ENCODE peak calls at places on chromosomes 7 and 10, in eight cellular contexts. F, N, A, S, C, O, L and M are unnamed samples.

GRCh38 chr7:112938895-112939588 is 147.6 kb downstream of the GPR85 start:
- DNase-seq in F (peak; percentile 42), N (peak; percentile 44), A (peak; percentile 86), S (no peak), C (peak; percentile 36), O (peak; percentile 24), L (peak; percentile 45), M (no peak)

GRCh38 chr7:11026452-11027359 is 53.0 kb downstream of the PHF14 start:
- DNase-seq in F (no peak), N (peak; percentile 13), A (no peak), S (no peak), C (no peak), O (no peak), L (no peak), M (peak; percentile 4)

GRCh38 chr10:108597031-108597430 is 1326.3 kb downstream of the XPNPEP1 start:
- DNase-seq in F (no peak), N (peak; percentile 2), A (no peak), S (no peak), C (no peak), O (no peak), L (peak; percentile 62), M (no peak)

GRCh38 chr10:115239761-115240160 is 146.6 kb downstream of the ATRNL1 start:
- DNase-seq in F (no peak), N (no peak), A (no peak), S (no peak), C (no peak), O (no peak), L (no peak), M (no peak)

GRCh38 chr10:75350791-75351190 is 50.8 kb downstream of the ZNF503 start:
- DNase-seq in F (no peak), N (peak; percentile 47), A (no peak), S (peak; percentile 34), C (no peak), O (peak; percentile 34), L (peak; percentile 65), M (no peak)

GRCh38 chr7:26653430-26653911 is 210.9 kb downstream of the SKAP2 start:
- DNase-seq in F (peak; percentile 37), N (peak; percentile 4), A (no peak), S (no peak), C (no peak), O (no peak), L (peak; percentile 20), M (no peak)

GRCh38 chr10:68550747-68551411 is 9.3 kb upstream of the TET1 start:
- DNase-seq in F (peak; percentile 60), N (peak; percentile 88), A (peak; percentile 87), S (peak; percentile 55), C (peak; percentile 75), O (peak; percentile 72), L (peak; percentile 93), M (peak; percentile 65)

GRCh38 chr10:44659350-44659749 is 251.8 kb upstream of the TMEM72 start:
- DNase-seq in F (no peak), N (peak; percentile 65), A (no peak), S (no peak), C (no peak), O (no peak), L (no peak), M (no peak)

GRCh38 chr10:110137142-110137545 is 70.3 kb upstream of the MXI1 start:
- DNase-seq in F (no peak), N (peak; percentile 83), A (peak; percentile 70), S (peak; percentile 48), C (peak; percentile 57), O (peak; percentile 67), L (peak; percentile 90), M (peak; percentile 49)

GRCh38 chr10:76010703-76011102 is 579.3 kb downstream of the LRMDA start:
- DNase-seq in F (no peak), N (no peak), A (peak; percentile 56), S (no peak), C (no peak), O (no peak), L (no peak), M (no peak)

GRCh38 chr7:12269100-12269895 is 58.2 kb downstream of the TMEM106B start:
- DNase-seq in F (no peak), N (no peak), A (no peak), S (no peak), C (no peak), O (no peak), L (no peak), M (no peak)

DNA sequence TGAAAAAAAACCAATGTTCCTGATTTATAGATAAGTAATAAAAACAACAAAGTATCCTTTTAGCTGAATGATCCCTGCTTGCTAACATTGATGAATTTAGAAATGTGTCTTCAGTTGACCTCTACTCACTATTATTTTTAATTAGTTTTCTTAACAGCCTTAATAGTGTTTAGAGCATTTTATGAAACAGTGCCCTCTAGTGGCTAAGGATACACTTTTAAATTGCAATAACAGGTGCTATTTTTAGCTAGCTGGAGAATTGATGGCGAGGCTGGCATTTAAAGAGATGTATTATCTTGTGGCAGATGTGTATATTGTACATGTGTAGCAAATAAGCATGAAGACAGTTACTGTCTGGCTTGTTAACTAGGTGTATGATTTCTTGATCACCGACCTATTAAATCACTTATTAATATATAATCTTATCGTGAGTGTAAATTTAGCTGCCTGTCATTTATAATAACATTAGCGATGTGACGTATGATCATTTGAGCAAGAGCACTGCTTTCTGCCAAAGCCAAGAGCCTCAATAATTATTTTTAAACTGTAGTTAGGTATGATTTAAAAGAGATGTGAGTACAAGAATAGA is 451.9 kb downstream of the DPP6 start:
- DNase-seq in F (no peak), N (peak; percentile 32), A (peak; percentile 73), S (no peak), C (peak; percentile 23), O (peak; percentile 2), L (peak; percentile 49), M (no peak)
- TF ChIP-seq CTCF in F (peak; percentile 57), N (peak; percentile 36), A (peak; percentile 83), S (peak; percentile 46), C (peak; percentile 52), O (peak; percentile 40), L (peak; percentile 47), M (peak; percentile 20)

DNA sequence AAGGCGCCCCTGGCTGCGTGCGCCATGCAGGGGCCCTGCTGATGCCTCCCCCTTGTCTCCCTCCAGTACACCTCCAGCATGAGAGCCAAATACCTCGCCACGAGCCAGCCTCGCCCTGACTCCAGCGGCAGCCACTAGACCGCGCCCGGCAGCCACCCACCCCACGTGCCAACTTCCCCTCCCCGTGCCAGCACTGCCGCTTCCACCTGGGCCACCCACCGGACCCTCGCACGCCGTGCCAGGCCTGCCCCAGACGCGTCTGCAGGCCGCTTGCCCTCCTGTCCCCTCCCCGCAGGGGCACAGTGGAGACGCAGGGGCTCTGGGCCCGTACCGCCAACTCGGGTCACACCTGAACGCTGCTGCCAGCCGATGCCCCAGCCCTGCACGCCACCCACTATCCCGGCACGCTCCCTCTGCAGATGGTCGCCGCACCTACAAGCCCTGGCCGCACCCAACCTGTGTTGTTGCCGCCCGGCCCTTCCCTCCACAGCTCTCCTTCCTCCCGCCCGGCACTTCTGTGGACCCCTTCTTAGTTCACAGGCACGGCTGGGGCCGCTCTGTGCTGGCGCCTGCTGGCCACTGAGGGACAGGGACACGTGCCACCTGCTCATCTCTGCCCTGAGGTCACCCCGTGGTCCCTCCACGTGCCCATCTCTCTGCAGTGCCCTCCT is 26.3 kb upstream of the AMZ1 start:
- DNase-seq in F (no peak), N (no peak), A (no peak), S (no peak), C (no peak), O (no peak), L (no peak), M (no peak)
- TF ChIP-seq CTCF in F (no peak), N (no peak), A (peak; percentile 32), S (peak; percentile 27), C (no peak), O (peak; percentile 42), L (peak; percentile 15), M (no peak)

DNA sequence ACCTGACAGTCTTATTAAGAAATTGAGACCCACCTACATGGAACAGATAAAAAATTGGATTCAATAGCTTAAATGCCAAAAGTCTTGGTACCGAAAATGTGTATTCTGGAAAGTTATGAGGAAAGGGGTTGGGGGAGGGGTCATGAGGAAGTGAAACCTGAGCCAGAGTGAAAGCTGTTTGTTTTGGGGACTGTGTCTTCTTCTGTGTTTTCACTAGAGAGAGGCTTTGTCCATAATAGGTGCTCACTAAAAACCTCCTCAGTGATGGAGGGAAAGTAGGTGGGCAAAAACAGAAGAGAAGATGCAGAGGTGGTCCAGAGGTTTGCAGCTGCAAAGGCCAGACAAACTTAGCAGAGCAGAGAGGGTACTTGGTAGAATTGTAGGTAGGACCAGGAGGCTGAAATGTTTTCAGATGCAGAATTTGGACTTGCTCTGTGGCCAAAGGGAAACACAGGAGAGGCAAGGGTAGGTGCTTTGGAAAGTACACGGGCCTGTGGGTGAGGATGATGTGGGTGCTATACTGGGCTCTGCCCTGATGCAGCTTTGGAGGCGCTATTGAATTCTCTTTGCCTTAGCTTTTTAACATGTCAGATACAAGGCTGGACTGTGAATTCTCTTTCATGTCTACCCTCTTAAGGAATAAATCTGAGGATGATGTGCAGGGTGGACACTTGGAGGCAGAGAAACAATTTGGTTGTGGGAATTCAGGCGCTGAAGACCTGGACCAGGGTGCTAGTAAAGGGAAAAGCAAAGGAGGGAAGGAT is 254.6 kb downstream of the PTEN start:
- DNase-seq in F (no peak), N (no peak), A (peak; percentile 21), S (no peak), C (no peak), O (no peak), L (peak; percentile 34), M (no peak)
- TF ChIP-seq CTCF in F (no peak), N (no peak), A (peak; percentile 41), S (no peak), C (peak; percentile 33), O (peak; percentile 48), L (peak; percentile 46), M (no peak)

GRCh38 chr10:74243067-74243466 is 92.0 kb downstream of the ADK start:
- DNase-seq in F (no peak), N (no peak), A (no peak), S (no peak), C (no peak), O (no peak), L (no peak), M (no peak)

GRCh38 chr10:74249865-74250264 is 98.8 kb downstream of the ADK start:
- DNase-seq in F (no peak), N (peak; percentile 50), A (no peak), S (no peak), C (no peak), O (no peak), L (peak; percentile 48), M (no peak)

GRCh38 chr10:74244807-74245206 is 93.8 kb downstream of the ADK start:
- DNase-seq in F (no peak), N (no peak), A (no peak), S (no peak), C (no peak), O (no peak), L (no peak), M (no peak)

GRCh38 chr10:74246495-74246894 is 95.5 kb downstream of the ADK start:
- DNase-seq in F (no peak), N (no peak), A (no peak), S (no peak), C (no peak), O (no peak), L (no peak), M (no peak)

DNA sequence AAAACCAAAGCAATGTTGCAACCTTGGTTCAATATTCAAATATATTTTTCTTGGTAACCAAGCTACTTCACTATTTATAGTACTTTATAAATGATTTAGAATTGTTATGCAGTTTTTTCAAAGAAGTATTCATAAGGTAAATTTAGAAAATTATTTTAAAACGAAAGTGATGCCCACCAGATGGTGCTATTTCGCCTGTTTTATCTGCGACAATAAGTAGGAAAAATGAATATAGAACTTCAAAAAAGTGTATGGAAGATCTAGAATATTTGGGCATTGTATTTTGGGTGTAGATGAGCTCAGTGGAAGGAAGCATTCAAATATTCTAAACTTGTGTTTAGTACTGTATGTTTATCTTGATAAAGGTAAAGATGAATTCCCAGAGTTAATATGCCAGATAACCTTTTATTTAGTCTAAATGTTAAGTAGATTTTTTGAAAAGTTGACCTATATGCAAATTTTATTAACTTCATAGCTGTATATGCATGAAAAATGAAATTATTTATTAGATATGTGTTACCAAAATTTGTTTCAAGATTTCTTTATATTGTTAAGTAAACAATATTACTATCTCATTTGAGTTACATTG is 93.2 kb downstream of the ADK start:
- DNase-seq in F (peak; percentile 22), N (peak; percentile 75), A (peak; percentile 46), S (peak; percentile 26), C (no peak), O (no peak), L (peak; percentile 81), M (peak; percentile 34)
- TF ChIP-seq CTCF in F (peak; percentile 39), N (peak; percentile 17), A (peak; percentile 71), S (peak; percentile 48), C (peak; percentile 46), O (peak; percentile 41), L (peak; percentile 50), M (peak; percentile 31)